ENCODE peak calls at places on chromosomes 13 and 19, in six cellular contexts. T is CD4-positive, CD25-positive, alpha-beta regulatory T cell; I is cardiac fibroblast; O is fibroblast of mammary gland; S is mesendoderm; W is mucosa of descending colon. Z is an unnamed sample.

GRCh38 chr13:82216165-82216564 is 1666.1 kb downstream of the SLITRK1 start:
- DNase-seq in W (no peak), O (no peak), T (no peak), I (no peak), S (no peak), Z (no peak)

GRCh38 chr19:47651691-47652090 is 42.8 kb downstream of the BICRA start:
- DNase-seq in W (no peak), I (no peak), T (no peak), S (no peak), O (no peak), Z (no peak)

GRCh38 chr13:100140441-100140840 is 51.5 kb downstream of the PCCA start:
- DNase-seq in S (no peak), W (no peak), O (no peak), T (no peak), I (no peak), Z (no peak)

GRCh38 chr13:36706755-36707154 is 32.9 kb downstream of the SERTM1 start:
- DNase-seq in W (no peak), S (no peak), I (peak; percentile 68), T (no peak), O (peak; percentile 68), Z (no peak)

GRCh38 chr13:75550159-75550567 is 572 bp downstream of the UCHL3 start:
- DNase-seq in W (peak; percentile 60), S (peak; percentile 40), T (no peak), O (peak; percentile 77), I (peak; percentile 72), Z (no peak)

GRCh38 chr19:39792999-39793546 is 14.4 kb downstream of the LEUTX start:
- DNase-seq in I (peak; percentile 90), T (peak; percentile 68), S (peak; percentile 86), W (peak; percentile 82), O (peak; percentile 80), Z (peak; percentile 49)

GRCh38 chr19:49431330-49431749 is 6.2 kb downstream of the GFY start:
- DNase-seq in T (no peak), O (no peak), W (no peak), I (no peak), S (no peak), Z (no peak)

GRCh38 chr19:47232422-47233211 is 1.6 kb upstream of the BBC3 start:
- DNase-seq in S (no peak), T (no peak), I (peak; percentile 81), O (peak; percentile 86), W (peak; percentile 58), Z (no peak)

GRCh38 chr19:32824136-32824835 is 45.3 kb downstream of the SLC7A9 start:
- DNase-seq in O (no peak), T (no peak), W (no peak), S (peak; percentile 30), I (no peak), Z (no peak)

GRCh38 chr13:46953331-46953730 is 56.5 kb upstream of the HTR2A start:
- DNase-seq in I (no peak), O (no peak), S (no peak), W (no peak), T (no peak), Z (no peak)

GRCh38 chr19:18496167-18496979 is 25.5 kb downstream of the ELL start:
- DNase-seq in I (peak; percentile 81), O (peak; percentile 77), T (peak; percentile 50), S (peak; percentile 33), W (peak; percentile 67), Z (no peak)

GRCh38 chr19:516884-517424 is 9.7 kb downstream of the TPGS1 start:
- DNase-seq in W (no peak), S (peak; percentile 56), O (no peak), T (no peak), I (no peak), Z (no peak)

GRCh38 chr13:100197591-100198365 is 108.9 kb downstream of the PCCA start:
- DNase-seq in W (peak; percentile 52), I (no peak), T (no peak), S (no peak), O (no peak), Z (no peak)

GRCh38 chr13:44147222-44147621 is 226.4 kb upstream of the SERP2 start:
- DNase-seq in W (no peak), S (no peak), I (no peak), O (no peak), T (no peak), Z (no peak)

GRCh38 chr13:36999054-36999927 is at the start of gene ALG5:
- DNase-seq in S (peak; percentile 95), W (peak; percentile 92), I (peak; percentile 85), O (peak; percentile 83), T (peak; percentile 94), Z (peak; percentile 59)

GRCh38 chr13:20526664-20527063 is 1.0 kb upstream of the CRYL1 start:
- DNase-seq in T (no peak), O (peak; percentile 49), W (peak; percentile 25), S (peak; percentile 7), I (peak; percentile 52), Z (no peak)

GRCh38 chr13:34967851-34968562 is 25.9 kb downstream of the NBEA start:
- DNase-seq in I (no peak), W (no peak), O (no peak), T (no peak), S (no peak), Z (no peak)

GRCh38 chr13:85019121-85019520 is 780.1 kb downstream of the SLITRK6 start:
- DNase-seq in S (no peak), T (no peak), W (no peak), O (no peak), I (no peak), Z (no peak)

GRCh38 chr19:31818740-31819228 is 469.5 kb upstream of the TSHZ3 start:
- DNase-seq in S (peak; percentile 50), O (no peak), W (no peak), I (no peak), T (no peak), Z (no peak)

GRCh38 chr13:35144496-35144895 is 202.4 kb downstream of the NBEA start:
- DNase-seq in S (peak; percentile 26), T (no peak), O (peak; percentile 5), I (no peak), W (no peak), Z (no peak)

GRCh38 chr19:15398501-15399233 is 19.1 kb upstream of the AKAP8 start:
- DNase-seq in W (no peak), O (no peak), S (no peak), I (no peak), T (no peak), Z (no peak)

GRCh38 chr19:48378194-48378570 is 13.2 kb downstream of the KDELR1 start:
- DNase-seq in S (no peak), I (no peak), O (no peak), T (no peak), W (no peak), Z (no peak)

GRCh38 chr13:51848674-51849073 is 3.7 kb upstream of the TMEM272 start:
- DNase-seq in W (no peak), T (no peak), I (peak; percentile 69), S (no peak), O (peak; percentile 52), Z (no peak)

GRCh38 chr19:4474504-4475136 is 2.5 kb downstream of the HDGFL2 start:
- DNase-seq in O (peak; percentile 55), T (no peak), I (peak; percentile 49), W (no peak), S (peak; percentile 94), Z (no peak)

GRCh38 chr19:10088949-10089554 is 2.9 kb downstream of the SHFL start:
- DNase-seq in I (no peak), W (no peak), S (no peak), T (no peak), O (no peak), Z (no peak)

GRCh38 chr13:96816874-96817273 is 177.4 kb downstream of the OXGR1 start:
- DNase-seq in O (no peak), I (no peak), S (peak; percentile 59), T (no peak), W (no peak), Z (no peak)

DNA sequence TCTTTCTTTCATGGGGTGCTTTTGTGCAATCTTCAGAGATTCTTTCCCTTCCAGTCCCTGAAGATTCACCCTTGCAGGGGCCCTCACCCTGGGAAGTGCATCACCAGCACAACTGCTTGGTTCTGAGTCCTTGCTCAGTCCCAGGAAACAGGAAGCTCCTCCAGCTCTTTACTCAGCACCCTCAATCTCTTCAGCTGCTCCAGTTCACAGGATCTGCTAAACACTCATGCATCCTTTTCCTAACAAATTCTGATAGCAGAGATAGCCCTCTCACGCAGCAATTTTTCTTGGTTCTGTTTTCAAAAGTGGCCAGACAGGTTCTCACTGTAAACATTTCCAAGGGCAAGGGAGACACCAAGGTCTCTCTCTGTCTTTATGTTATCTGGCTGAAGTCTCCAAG is 823.1 kb downstream of the LIG4 start:
- DNase-seq in I (no peak), S (no peak), O (no peak), T (no peak), W (no peak), Z (no peak)
- H3K4me3 ChIP-seq in I (no peak overlapping the region), S (no peak overlapping the region), O (no peak overlapping the region), T (no peak overlapping the region), W (no peak overlapping the region), Z (no peak overlapping the region)

GRCh38 chr19:2888739-2889224 is 11.9 kb upstream of the ZNF57 start:
- DNase-seq in I (no peak), T (peak; percentile 59), W (peak; percentile 30), O (no peak), S (no peak), Z (no peak)
- H3K4me3 ChIP-seq in I (no peak overlapping the region), T (no peak overlapping the region), W (no peak overlapping the region), O (peak overlapping the region; percentile 22), S (no peak overlapping the region), Z (no peak overlapping the region)

DNA sequence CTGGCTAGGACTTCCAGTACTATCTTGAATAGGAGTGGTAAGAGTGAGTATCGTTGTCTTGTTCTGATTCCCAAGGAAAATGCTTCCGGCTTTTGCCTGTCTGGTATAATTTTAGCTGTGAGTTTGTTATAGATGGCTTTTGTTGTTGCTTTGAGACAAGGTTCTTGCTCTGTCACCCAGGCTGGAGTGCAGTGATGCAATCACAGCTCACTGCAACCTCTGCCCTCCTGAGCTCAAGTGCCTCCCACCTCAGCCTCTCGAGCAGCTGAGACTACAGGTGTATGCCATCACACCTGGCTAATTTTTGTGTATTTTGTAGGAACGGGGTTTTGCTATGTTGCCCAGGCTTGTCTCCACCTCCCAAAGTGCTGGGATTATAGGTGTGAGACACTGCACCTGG is 6.1 kb upstream of the ZNF543 start:
- DNase-seq in O (no peak), I (no peak), S (no peak), W (no peak), T (no peak), Z (no peak)
- H3K4me3 ChIP-seq in O (no peak overlapping the region), I (no peak overlapping the region), S (no peak overlapping the region), W (no peak overlapping the region), T (no peak overlapping the region), Z (no peak overlapping the region)

GRCh38 chr19:5934779-5935472 is 20.9 kb downstream of the CAPS start:
- DNase-seq in O (peak; percentile 86), W (no peak), T (no peak), S (no peak), I (peak; percentile 42), Z (no peak)
- H3K4me3 ChIP-seq in O (peak overlapping the region; percentile 3), W (no peak overlapping the region), T (no peak overlapping the region), S (no peak overlapping the region), I (no peak overlapping the region), Z (no peak overlapping the region)

GRCh38 chr13:80337011-80337688 is 3.8 kb downstream of the SPRY2 start:
- DNase-seq in W (peak; percentile 27), I (peak; percentile 28), S (no peak), O (peak; percentile 25), T (no peak), Z (no peak)
- H3K4me3 ChIP-seq in W (no peak overlapping the region), I (peak overlapping the region; percentile 97), S (peak overlapping the region; percentile 62), O (peak overlapping the region; percentile 82), T (no peak overlapping the region), Z (no peak overlapping the region)